ENCODE peak calls at places on chromosomes 7 and 10, in six cellular contexts. O is left ventricle myocardium superior, V is NCI-H1105, T is A172, K is psoas muscle, L is chondrocyte. S is an unnamed sample.
A peak's percentile ranks its signal among the peaks of the same experiment; 100 is the strongest.

GRCh38 chr7:76428149-76428823 is 3.5 kb downstream of the ZP3 start:
- DNase-seq in O (no peak), V (no peak), T (no peak), K (no peak), L (no peak), S (no peak)

GRCh38 chr10:28716748-28717147 is 39.4 kb downstream of the BAMBI start:
- DNase-seq in O (no peak), V (no peak), T (no peak), K (no peak), L (no peak), S (no peak)

GRCh38 chr7:2405601-2406345 is 2.4 kb downstream of the CHST12 start:
- DNase-seq in O (no peak), V (no peak), T (no peak), K (no peak), L (no peak), S (no peak)

GRCh38 chr7:95436407-95436806 is 1.6 kb upstream of the PON2 start:
- DNase-seq in O (no peak), V (no peak), T (no peak), K (no peak), L (no peak), S (no peak)

GRCh38 chr7:116246357-116246756 is 36.0 kb downstream of the TES start:
- DNase-seq in O (no peak), V (no peak), T (no peak), K (no peak), L (no peak), S (no peak)

GRCh38 chr7:28656529-28656928 is 244.2 kb downstream of the CREB5 start:
- DNase-seq in O (no peak), V (no peak), T (no peak), K (no peak), L (no peak), S (no peak)

GRCh38 chr7:2729893-2730716 is 42.1 kb downstream of the AMZ1 start:
- DNase-seq in O (no peak), V (no peak), T (no peak), K (peak; percentile 73), L (peak; percentile 68), S (no peak)

GRCh38 chr10:128432423-128432822 is 306.2 kb upstream of the MKI67 start:
- DNase-seq in O (no peak), V (no peak), T (no peak), K (no peak), L (no peak), S (no peak)

GRCh38 chr7:112990619-112991018 is 96.0 kb downstream of the GPR85 start:
- DNase-seq in O (no peak), V (no peak), T (peak; percentile 73), K (no peak), L (no peak), S (no peak)

GRCh38 chr10:48473704-48474103 is 131.2 kb downstream of the ARHGAP22 start:
- DNase-seq in O (no peak), V (no peak), T (no peak), K (no peak), L (no peak), S (no peak)

GRCh38 chr7:150848111-150848510 is 4.2 kb upstream of the AOC1 start:
- DNase-seq in O (no peak), V (no peak), T (no peak), K (no peak), L (no peak), S (no peak)

GRCh38 chr10:70233939-70234300 is 691 bp upstream of the PPA1 start:
- DNase-seq in O (no peak), V (no peak), T (no peak), K (no peak), L (no peak), S (no peak)

S was measured in left cardiac atrium.